ENCODE peak calls at places on chromosomes 12 and 14, in five cellular contexts. P is mesenchymal stem cell, V is trophoblast cell, X is neuronal stem cell, A is IMR-90. L is an unnamed sample.
A peak's percentile ranks its signal among the peaks of the same experiment; 100 is the strongest.

GRCh38 chr14:96567289-96567899 is 65.2 kb downstream of the PAPOLA start:
- DNase-seq in P (peak; percentile 64), V (peak; percentile 62), X (no peak), A (peak; percentile 50), L (peak; percentile 23)

GRCh38 chr14:37153005-37153404 is 19.4 kb downstream of the SLC25A21 start:
- DNase-seq in P (no peak), V (no peak), X (no peak), A (no peak), L (no peak)

GRCh38 chr12:55822228-55822627 is 4.4 kb downstream of the ORMDL2 start:
- DNase-seq in P (peak; percentile 22), V (peak; percentile 62), X (no peak), A (no peak), L (peak; percentile 56)

GRCh38 chr12:72075891-72076557 is 137.4 kb downstream of the TPH2 start:
- DNase-seq in P (no peak), V (no peak), X (no peak), A (no peak), L (no peak)

GRCh38 chr12:95277139-95277538 is 59.5 kb downstream of the VEZT start:
- DNase-seq in P (peak; percentile 78), V (no peak), X (no peak), A (peak; percentile 97), L (no peak)

GRCh38 chr12:64385468-64385867 is 5.1 kb downstream of the C12orf56 start:
- DNase-seq in P (no peak), V (no peak), X (no peak), A (peak; percentile 31), L (no peak)

GRCh38 chr14:55243813-55244212 is 27.4 kb upstream of the FBXO34 start:
- DNase-seq in P (no peak), V (no peak), X (no peak), A (no peak), L (no peak)

GRCh38 chr12:105523164-105524057 is 192.9 kb downstream of the C12orf75 start:
- DNase-seq in P (peak; percentile 73), V (peak; percentile 52), X (peak; percentile 18), A (peak; percentile 86), L (no peak)

GRCh38 chr14:36505892-36506731 is 13.9 kb downstream of the NKX2-1 start:
- DNase-seq in P (no peak), V (no peak), X (no peak), A (no peak), L (peak; percentile 53)

GRCh38 chr12:64801381-64801780 is 23.1 kb upstream of the TBC1D30 start:
- DNase-seq in P (no peak), V (no peak), X (no peak), A (no peak), L (no peak)

GRCh38 chr14:89650077-89650978 is 233.3 kb upstream of the FOXN3 start:
- DNase-seq in P (no peak), V (peak; percentile 36), X (no peak), A (no peak), L (no peak)

GRCh38 chr12:70787612-70788011 is 132.9 kb downstream of the PTPRR start:
- DNase-seq in P (no peak), V (no peak), X (no peak), A (no peak), L (no peak)

GRCh38 chr12:98221243-98221808 is 294.1 kb upstream of the TMPO start:
- DNase-seq in P (no peak), V (no peak), X (no peak), A (no peak), L (peak; percentile 29)

GRCh38 chr14:50060871-50061663 is 55.3 kb downstream of the VCPKMT start:
- DNase-seq in P (peak; percentile 97), V (peak; percentile 76), X (no peak), A (peak; percentile 95), L (peak; percentile 90)

GRCh38 chr14:82911930-82912329 is 1378.3 kb upstream of the SEL1L start:
- DNase-seq in P (no peak), V (no peak), X (no peak), A (no peak), L (peak; percentile 13)

GRCh38 chr12:46963977-46964376 is 115.4 kb upstream of the PCED1B start:
- DNase-seq in P (no peak), V (peak; percentile 80), X (no peak), A (no peak), L (no peak)

GRCh38 chr12:20368653-20369163 is 371 bp downstream of the PDE3A start:
- DNase-seq in P (peak; percentile 76), V (peak; percentile 15), X (peak; percentile 67), A (peak; percentile 37), L (peak; percentile 68)

GRCh38 chr14:69335421-69335820 is 62.7 kb downstream of the ERH start:
- DNase-seq in P (no peak), V (peak; percentile 6), X (no peak), A (peak; percentile 33), L (no peak)

GRCh38 chr14:61417890-61418455 is 96.6 kb downstream of the PRKCH start:
- DNase-seq in P (no peak), V (no peak), X (no peak), A (no peak), L (no peak)

GRCh38 chr12:64782181-64782580 is 23.0 kb upstream of the GNS start:
- DNase-seq in P (no peak), V (no peak), X (no peak), A (no peak), L (no peak)

GRCh38 chr12:117671734-117672133 is 297.1 kb downstream of the KSR2 start:
- DNase-seq in P (peak; percentile 19), V (peak; percentile 30), X (peak; percentile 36), A (no peak), L (peak; percentile 94)

GRCh38 chr14:36293824-36294223 is 26.6 kb downstream of the MBIP start:
- DNase-seq in P (peak; percentile 68), V (peak; percentile 79), X (no peak), A (peak; percentile 62), L (no peak)

GRCh38 chr12:40831916-40832315 is 139.7 kb downstream of the CNTN1 start:
- DNase-seq in P (no peak), V (no peak), X (no peak), A (no peak), L (no peak)

GRCh38 chr12:45168976-45169375 is 46.9 kb upstream of the ANO6 start:
- DNase-seq in P (no peak), V (no peak), X (no peak), A (no peak), L (no peak)

GRCh38 chr14:68198713-68199464 is 379.3 kb downstream of the RAD51B start:
- DNase-seq in P (no peak), V (no peak), X (no peak), A (no peak), L (no peak)

GRCh38 chr14:52063107-52063506 is 5.8 kb downstream of the NID2 start:
- DNase-seq in P (no peak), V (no peak), X (no peak), A (peak; percentile 37), L (peak; percentile 28)

GRCh38 chr12:104108755-104109445 is 29.1 kb downstream of the NFYB start:
- DNase-seq in P (peak; percentile 84), V (peak; percentile 91), X (peak; percentile 71), A (peak; percentile 87), L (peak; percentile 83)

GRCh38 chr12:120468846-120469449 is 600 bp downstream of the SRSF9 start:
- DNase-seq in P (peak; percentile 29), V (no peak), X (peak; percentile 40), A (peak; percentile 10), L (no peak)

GRCh38 chr12:120470150-120470817 is 736 bp upstream of the SRSF9 start:
- DNase-seq in P (peak; percentile 49), V (peak; percentile 21), X (peak; percentile 29), A (peak; percentile 19), L (no peak)

GRCh38 chr12:120467439-120467838 is 2.1 kb downstream of the SRSF9 start:
- DNase-seq in P (no peak), V (no peak), X (no peak), A (no peak), L (no peak)

GRCh38 chr12:120468271-120468845 is 1.2 kb downstream of the SRSF9 start:
- DNase-seq in P (peak; percentile 78), V (peak; percentile 94), X (peak; percentile 31), A (peak; percentile 57), L (peak; percentile 63)

DNA sequence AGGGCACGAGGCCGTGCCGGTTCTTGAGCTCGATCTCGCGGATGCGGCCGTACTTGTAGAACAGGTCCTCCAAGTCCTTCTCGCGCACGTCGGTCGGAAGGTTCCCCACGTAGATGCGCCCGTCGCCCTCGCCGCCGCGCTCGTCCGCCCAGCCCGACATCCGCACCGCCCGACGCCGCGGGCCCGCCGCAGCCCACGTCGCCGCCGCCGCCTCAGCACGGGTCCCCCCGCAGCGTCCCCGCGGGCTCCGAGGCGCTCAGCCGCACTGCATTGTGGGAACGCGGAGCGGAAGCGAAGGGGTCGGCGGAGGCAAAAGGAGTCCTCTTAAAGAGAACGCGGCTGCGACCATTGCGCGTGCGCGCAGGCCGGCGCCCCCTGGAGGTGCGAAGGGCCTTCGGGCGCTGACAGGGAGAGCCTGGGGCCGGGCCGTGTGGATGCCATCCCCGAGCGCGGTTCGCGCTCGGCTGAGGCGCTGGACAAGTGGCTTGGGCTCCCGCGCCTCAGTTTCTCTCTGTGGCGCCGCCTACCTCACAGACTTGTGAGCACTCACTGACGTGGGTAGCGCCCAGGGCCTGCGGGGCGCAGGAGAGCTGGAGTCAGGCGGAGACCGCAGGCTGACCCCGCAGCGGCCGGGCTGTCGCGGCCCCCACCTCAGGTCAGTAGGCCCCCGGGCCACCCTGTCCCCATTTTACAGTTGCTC is at the start of gene SRSF9:
- DNase-seq in P (peak; percentile 97), V (peak; percentile 99), X (peak; percentile 96), A (peak; percentile 96), L (peak; percentile 97)
- H3K4ac ChIP-seq in P (peak within 1 kb of the TSS; percentile 99), V (peak within 1 kb of the TSS; percentile 99), X (peak within 1 kb of the TSS; percentile 91), A (peak within 1 kb of the TSS; percentile 95), L (peak within 1 kb of the TSS; percentile 96)

GRCh38 chr14:92704036-92704804 is 44.2 kb downstream of the LGMN start:
- DNase-seq in P (no peak), V (peak; percentile 23), X (no peak), A (no peak), L (no peak)
- H4K8ac ChIP-seq in P (no peak overlapping the region), V (no peak overlapping the region), X (no peak overlapping the region), A (no peak overlapping the region), L (no peak overlapping the region)

GRCh38 chr14:64646103-64646502 is 58.1 kb upstream of the PLEKHG3 start:
- DNase-seq in P (peak; percentile 94), V (peak; percentile 55), X (no peak), A (peak; percentile 71), L (peak; percentile 31)
- H3K18ac ChIP-seq in P (peak overlapping the region; percentile 63), V (peak overlapping the region; percentile 41), X (no peak overlapping the region), A (peak overlapping the region; percentile 93), L (peak overlapping the region; percentile 96)

GRCh38 chr12:53231859-53232640 is at the start of gene RARG:
- DNase-seq in P (peak; percentile 51), V (peak; percentile 60), X (no peak), A (no peak), L (peak; percentile 64)
- H3K4ac ChIP-seq in P (peak within 1 kb of the TSS; percentile 84), V (peak within 1 kb of the TSS; percentile 12), X (no peak within 1 kb of the TSS), A (peak within 1 kb of the TSS; percentile 80), L (peak within 1 kb of the TSS; percentile 49)

GRCh38 chr12:92974759-92975158 is 45.7 kb upstream of the EEA1 start:
- DNase-seq in P (no peak), V (no peak), X (no peak), A (no peak), L (no peak)

GRCh38 chr12:92977326-92977725 is 48.2 kb upstream of the EEA1 start:
- DNase-seq in P (no peak), V (no peak), X (no peak), A (no peak), L (no peak)

GRCh38 chr12:92973614-92974013 is 44.5 kb upstream of the EEA1 start:
- DNase-seq in P (peak; percentile 85), V (peak; percentile 97), X (no peak), A (peak; percentile 90), L (no peak)

GRCh38 chr12:92978607-92979006 is 49.5 kb upstream of the EEA1 start:
- DNase-seq in P (no peak), V (no peak), X (no peak), A (no peak), L (no peak)
- H4K8ac ChIP-seq in P (no peak overlapping the region), V (no peak overlapping the region), X (no peak overlapping the region), A (no peak overlapping the region), L (no peak overlapping the region)